ENCODE peak calls at places on chromosome 17, in ten cellular contexts. One of them, this sample, is unnamed.

GRCh38 chr17:40075216-40076100 is 12.7 kb downstream of the THRA start:
- DNase-seq in Peyer's patch: peak; percentile 92
- DNase-seq in KG1: peak; percentile 22
- DNase-seq in psoas muscle: peak; percentile 83
- DNase-seq in ELF-1: peak; percentile 83
- DNase-seq in DMS153: peak; percentile 95
- DNase-seq in transverse colon: peak; percentile 86
- DNase-seq in Daoy: peak; percentile 45
- DNase-seq in left colon: peak; percentile 94
- DNase-seq in fibroblast of pulmonary artery: peak; percentile 68
- DNase-seq in this sample: peak; percentile 70

GRCh38 chr17:56752263-56752662 is 81.5 kb downstream of the C17orf67 start:
- DNase-seq in Peyer's patch: no peak
- DNase-seq in KG1: no peak
- DNase-seq in psoas muscle: no peak
- DNase-seq in ELF-1: no peak
- DNase-seq in DMS153: no peak
- DNase-seq in transverse colon: no peak
- DNase-seq in Daoy: no peak
- DNase-seq in left colon: no peak
- DNase-seq in fibroblast of pulmonary artery: peak; percentile 4
- DNase-seq in this sample: no peak

GRCh38 chr17:21204923-21205322 is 9.0 kb downstream of the TMEM11 start:
- DNase-seq in Peyer's patch: no peak
- DNase-seq in KG1: no peak
- DNase-seq in psoas muscle: no peak
- DNase-seq in ELF-1: peak; percentile 40
- DNase-seq in DMS153: no peak
- DNase-seq in transverse colon: no peak
- DNase-seq in Daoy: no peak
- DNase-seq in left colon: no peak
- DNase-seq in fibroblast of pulmonary artery: no peak
- DNase-seq in this sample: no peak

GRCh38 chr17:17510456-17511292 is 14.5 kb upstream of the RASD1 start:
- DNase-seq in Peyer's patch: peak; percentile 34
- DNase-seq in KG1: no peak
- DNase-seq in psoas muscle: peak; percentile 16
- DNase-seq in ELF-1: no peak
- DNase-seq in DMS153: no peak
- DNase-seq in transverse colon: no peak
- DNase-seq in Daoy: peak; percentile 51
- DNase-seq in left colon: no peak
- DNase-seq in fibroblast of pulmonary artery: no peak
- DNase-seq in this sample: no peak

GRCh38 chr17:7676533-7676932 is 10.8 kb downstream of the TP53 start:
- DNase-seq in Peyer's patch: no peak
- DNase-seq in KG1: no peak
- DNase-seq in psoas muscle: no peak
- DNase-seq in ELF-1: peak; percentile 33
- DNase-seq in DMS153: no peak
- DNase-seq in transverse colon: no peak
- DNase-seq in Daoy: no peak
- DNase-seq in left colon: no peak
- DNase-seq in fibroblast of pulmonary artery: no peak
- DNase-seq in this sample: peak; percentile 5

GRCh38 chr17:69406906-69407305 is 7.6 kb upstream of the MAP2K6 start:
- DNase-seq in Peyer's patch: no peak
- DNase-seq in KG1: no peak
- DNase-seq in psoas muscle: no peak
- DNase-seq in ELF-1: no peak
- DNase-seq in DMS153: no peak
- DNase-seq in transverse colon: no peak
- DNase-seq in Daoy: no peak
- DNase-seq in left colon: no peak
- DNase-seq in fibroblast of pulmonary artery: peak; percentile 32
- DNase-seq in this sample: no peak

GRCh38 chr17:43696891-43697290 is 35.2 kb upstream of the MEOX1 start:
- DNase-seq in Peyer's patch: no peak
- DNase-seq in KG1: no peak
- DNase-seq in psoas muscle: no peak
- DNase-seq in ELF-1: no peak
- DNase-seq in DMS153: no peak
- DNase-seq in transverse colon: no peak
- DNase-seq in Daoy: no peak
- DNase-seq in left colon: no peak
- DNase-seq in fibroblast of pulmonary artery: no peak
- DNase-seq in this sample: no peak

GRCh38 chr17:49556183-49556943 is 19.3 kb upstream of the NXPH3 start:
- DNase-seq in Peyer's patch: peak; percentile 81
- DNase-seq in KG1: peak; percentile 38
- DNase-seq in psoas muscle: peak; percentile 77
- DNase-seq in ELF-1: peak; percentile 96
- DNase-seq in DMS153: peak; percentile 60
- DNase-seq in transverse colon: peak; percentile 79
- DNase-seq in Daoy: peak; percentile 74
- DNase-seq in left colon: peak; percentile 46
- DNase-seq in fibroblast of pulmonary artery: peak; percentile 68
- DNase-seq in this sample: peak; percentile 94

GRCh38 chr17:40724656-40725055 is 21.1 kb upstream of the KRT24 start:
- DNase-seq in Peyer's patch: no peak
- DNase-seq in KG1: no peak
- DNase-seq in psoas muscle: no peak
- DNase-seq in ELF-1: no peak
- DNase-seq in DMS153: no peak
- DNase-seq in transverse colon: no peak
- DNase-seq in Daoy: no peak
- DNase-seq in left colon: no peak
- DNase-seq in fibroblast of pulmonary artery: no peak
- DNase-seq in this sample: no peak

This sample was measured in AG20443.